ENCODE peak calls at places on chromosomes 16 and 17, in four cellular contexts. One of them, this sample, is unnamed.

GRCh38 chr17:57935833-57936807 is 19.1 kb downstream of the CUEDC1 start:
- DNase-seq in fibroblast of lung: peak; percentile 68
- DNase-seq in hepatocyte: no peak
- DNase-seq in RWPE1: no peak
- DNase-seq in this sample: peak; percentile 79

GRCh38 chr17:29358421-29358820 is 31.7 kb upstream of the TAOK1 start:
- DNase-seq in RWPE1: no peak
- DNase-seq in hepatocyte: no peak
- DNase-seq in fibroblast of lung: peak; percentile 62
- DNase-seq in this sample: no peak

GRCh38 chr17:7862692-7863437 is 5.1 kb downstream of the CYB5D1 start:
- DNase-seq in hepatocyte: peak; percentile 75
- DNase-seq in RWPE1: no peak
- DNase-seq in fibroblast of lung: peak; percentile 39
- DNase-seq in this sample: peak; percentile 82

GRCh38 chr17:9971991-9972390 is 66.9 kb upstream of the RCVRN start:
- DNase-seq in fibroblast of lung: peak; percentile 19
- DNase-seq in hepatocyte: peak; percentile 74
- DNase-seq in RWPE1: peak; percentile 53
- DNase-seq in this sample: no peak

GRCh38 chr17:21296097-21297025 is 11.8 kb downstream of the MAP2K3 start:
- DNase-seq in fibroblast of lung: no peak
- DNase-seq in RWPE1: no peak
- DNase-seq in hepatocyte: no peak
- DNase-seq in this sample: no peak

GRCh38 chr17:71649986-71650385 is 470.8 kb upstream of the SOX9 start:
- DNase-seq in fibroblast of lung: peak; percentile 88
- DNase-seq in hepatocyte: no peak
- DNase-seq in RWPE1: no peak
- DNase-seq in this sample: no peak

GRCh38 chr16:14600164-14600563 is 29.9 kb downstream of the PARN start:
- DNase-seq in RWPE1: peak; percentile 28
- DNase-seq in hepatocyte: peak; percentile 24
- DNase-seq in fibroblast of lung: peak; percentile 29
- DNase-seq in this sample: peak; percentile 34

GRCh38 chr17:33234930-33235685 is 58.0 kb downstream of the ASIC2 start:
- DNase-seq in RWPE1: peak; percentile 95
- DNase-seq in hepatocyte: peak; percentile 65
- DNase-seq in fibroblast of lung: peak; percentile 97
- DNase-seq in this sample: no peak

GRCh38 chr17:17109896-17110295 is 67.6 kb downstream of the MPRIP start:
- DNase-seq in fibroblast of lung: no peak
- DNase-seq in RWPE1: peak; percentile 23
- DNase-seq in hepatocyte: no peak
- DNase-seq in this sample: no peak

GRCh38 chr17:57940217-57940616 is 15.0 kb downstream of the CUEDC1 start:
- DNase-seq in fibroblast of lung: no peak
- DNase-seq in hepatocyte: no peak
- DNase-seq in RWPE1: no peak
- DNase-seq in this sample: no peak

GRCh38 chr16:67767953-67768352 is 38.4 kb downstream of the RANBP10 start:
- DNase-seq in fibroblast of lung: peak; percentile 75
- DNase-seq in RWPE1: no peak
- DNase-seq in hepatocyte: peak; percentile 29
- DNase-seq in this sample: no peak

GRCh38 chr17:3665834-3666233 is 2.5 kb downstream of the TAX1BP3 start:
- DNase-seq in hepatocyte: no peak
- DNase-seq in fibroblast of lung: no peak
- DNase-seq in RWPE1: no peak
- DNase-seq in this sample: no peak

GRCh38 chr17:42365136-42365535 is 23.1 kb downstream of the STAT3 start:
- DNase-seq in RWPE1: no peak
- DNase-seq in fibroblast of lung: peak; percentile 95
- DNase-seq in hepatocyte: peak; percentile 66
- DNase-seq in this sample: no peak

GRCh38 chr17:49987681-49988441 is 7.2 kb downstream of the DLX3 start:
- DNase-seq in RWPE1: peak; percentile 32
- DNase-seq in hepatocyte: peak; percentile 77
- DNase-seq in fibroblast of lung: no peak
- DNase-seq in this sample: peak; percentile 69

GRCh38 chr17:35866356-35866950 is 2.2 kb downstream of the HEATR9 start:
- DNase-seq in fibroblast of lung: peak; percentile 18
- DNase-seq in RWPE1: no peak
- DNase-seq in hepatocyte: peak; percentile 23
- DNase-seq in this sample: no peak

GRCh38 chr17:78929908-78930775 is 5.0 kb upstream of the TIMP2 start:
- DNase-seq in fibroblast of lung: no peak
- DNase-seq in hepatocyte: no peak
- DNase-seq in RWPE1: no peak
- DNase-seq in this sample: no peak

GRCh38 chr17:75535871-75536270 is 10.4 kb downstream of the LLGL2 start:
- DNase-seq in fibroblast of lung: no peak
- DNase-seq in hepatocyte: no peak
- DNase-seq in RWPE1: no peak
- DNase-seq in this sample: no peak

GRCh38 chr17:3026856-3027751 is 36.3 kb downstream of the OR1D5 start:
- DNase-seq in fibroblast of lung: no peak
- DNase-seq in RWPE1: no peak
- DNase-seq in hepatocyte: no peak
- DNase-seq in this sample: peak; percentile 23

GRCh38 chr17:76166906-76167305 is 25.9 kb upstream of the FOXJ1 start:
- DNase-seq in RWPE1: no peak
- DNase-seq in fibroblast of lung: no peak
- DNase-seq in hepatocyte: no peak
- DNase-seq in this sample: no peak

GRCh38 chr17:74525781-74526288 is 5.4 kb downstream of the CD300LB start:
- DNase-seq in fibroblast of lung: no peak
- DNase-seq in hepatocyte: no peak
- DNase-seq in RWPE1: no peak
- DNase-seq in this sample: no peak

GRCh38 chr17:82047914-82048570 is 3.6 kb downstream of the RFNG start:
- DNase-seq in hepatocyte: no peak
- DNase-seq in RWPE1: no peak
- DNase-seq in fibroblast of lung: no peak
- DNase-seq in this sample: no peak

GRCh38 chr17:12789976-12790805 is 893 bp downstream of the ARHGAP44 start:
- DNase-seq in RWPE1: peak; percentile 10
- DNase-seq in fibroblast of lung: no peak
- DNase-seq in hepatocyte: peak; percentile 52
- DNase-seq in this sample: peak; percentile 63

GRCh38 chr16:70151391-70151790 is 22.2 kb upstream of the CLEC18C start:
- DNase-seq in RWPE1: no peak
- DNase-seq in fibroblast of lung: no peak
- DNase-seq in hepatocyte: peak; percentile 4
- DNase-seq in this sample: no peak

GRCh38 chr16:23391381-23392222 is 61.4 kb downstream of the COG7 start:
- DNase-seq in fibroblast of lung: no peak
- DNase-seq in RWPE1: no peak
- DNase-seq in hepatocyte: no peak
- DNase-seq in this sample: no peak

GRCh38 chr17:79892457-79893236 is 53.4 kb upstream of the CBX4 start:
- DNase-seq in hepatocyte: peak; percentile 35
- DNase-seq in RWPE1: peak; percentile 31
- DNase-seq in fibroblast of lung: no peak
- DNase-seq in this sample: no peak

GRCh38 chr17:10875984-10876555 is 38.2 kb upstream of the PIRT start:
- DNase-seq in hepatocyte: peak; percentile 69
- DNase-seq in RWPE1: peak; percentile 46
- DNase-seq in fibroblast of lung: peak; percentile 1
- DNase-seq in this sample: peak; percentile 81

GRCh38 chr17:48547839-48548686 is 3.2 kb upstream of the HOXB2 start:
- DNase-seq in fibroblast of lung: peak; percentile 81
- DNase-seq in hepatocyte: no peak
- DNase-seq in RWPE1: no peak
- DNase-seq in this sample: peak; percentile 56

GRCh38 chr17:68346448-68346847 is 55.2 kb downstream of the ARSG start:
- DNase-seq in fibroblast of lung: no peak
- DNase-seq in hepatocyte: no peak
- DNase-seq in RWPE1: no peak
- DNase-seq in this sample: peak; percentile 60

GRCh38 chr16:22075776-22076175 is 16.6 kb upstream of the VWA3A start:
- DNase-seq in fibroblast of lung: no peak
- DNase-seq in RWPE1: no peak
- DNase-seq in hepatocyte: no peak
- DNase-seq in this sample: no peak

GRCh38 chr17:39676198-39676819 is 8.1 kb downstream of the PNMT start:
- DNase-seq in fibroblast of lung: no peak
- DNase-seq in RWPE1: no peak
- DNase-seq in hepatocyte: no peak
- DNase-seq in this sample: no peak

GRCh38 chr16:11914759-11915643 is 755 bp downstream of the GSPT1 start:
- DNase-seq in fibroblast of lung: peak; percentile 39
- DNase-seq in hepatocyte: peak; percentile 72
- DNase-seq in RWPE1: no peak
- DNase-seq in this sample: peak; percentile 63

GRCh38 chr16:72537684-72538083 is 365.7 kb upstream of the PMFBP1 start:
- DNase-seq in RWPE1: peak; percentile 28
- DNase-seq in fibroblast of lung: peak; percentile 78
- DNase-seq in hepatocyte: no peak
- DNase-seq in this sample: no peak

GRCh38 chr17:70767102-70767701 is 597.9 kb downstream of the KCNJ2 start:
- DNase-seq in fibroblast of lung: peak; percentile 33
- DNase-seq in hepatocyte: peak; percentile 56
- DNase-seq in RWPE1: peak; percentile 26
- DNase-seq in this sample: peak; percentile 53

GRCh38 chr17:40121191-40121885 is 433 bp upstream of the MSL1 start:
- DNase-seq in hepatocyte: peak; percentile 77
- DNase-seq in fibroblast of lung: peak; percentile 51
- DNase-seq in RWPE1: peak; percentile 30
- DNase-seq in this sample: peak; percentile 51

GRCh38 chr16:982152-983043 is 828 bp downstream of the SOX8 start:
- DNase-seq in fibroblast of lung: no peak
- DNase-seq in RWPE1: no peak
- DNase-seq in hepatocyte: no peak
- DNase-seq in this sample: peak; percentile 68

GRCh38 chr17:51833045-51833444 is 325.5 kb downstream of the CA10 start:
- DNase-seq in fibroblast of lung: no peak
- DNase-seq in RWPE1: no peak
- DNase-seq in hepatocyte: no peak
- DNase-seq in this sample: peak; percentile 60

GRCh38 chr17:2084766-2085647 is 30.1 kb downstream of the HIC1 start:
- DNase-seq in fibroblast of lung: peak; percentile 71
- DNase-seq in RWPE1: peak; percentile 25
- DNase-seq in hepatocyte: peak; percentile 74
- DNase-seq in this sample: no peak

GRCh38 chr17:14873996-14874395 is 391.1 kb downstream of the PMP22 start:
- DNase-seq in hepatocyte: no peak
- DNase-seq in RWPE1: no peak
- DNase-seq in fibroblast of lung: no peak
- DNase-seq in this sample: no peak

GRCh38 chr16:80718480-80719220 is 85.7 kb downstream of the CDYL2 start:
- DNase-seq in hepatocyte: no peak
- DNase-seq in RWPE1: peak; percentile 12
- DNase-seq in fibroblast of lung: peak; percentile 85
- DNase-seq in this sample: peak; percentile 20
- H3K27ac ChIP-seq in hepatocyte: no peak overlapping the region
- H3K27ac ChIP-seq in RWPE1: no peak overlapping the region
- H3K27ac ChIP-seq in fibroblast of lung: no peak overlapping the region
- H3K27ac ChIP-seq in this sample: no peak overlapping the region

GRCh38 chr16:16004314-16004749 is 54.9 kb downstream of the ABCC1 start:
- DNase-seq in hepatocyte: no peak
- DNase-seq in RWPE1: no peak
- DNase-seq in fibroblast of lung: peak; percentile 91
- DNase-seq in this sample: no peak

GRCh38 chr16:16006650-16007049 is 57.2 kb downstream of the ABCC1 start:
- DNase-seq in hepatocyte: no peak
- DNase-seq in fibroblast of lung: no peak
- DNase-seq in RWPE1: no peak
- DNase-seq in this sample: no peak

GRCh38 chr16:16005725-16006124 is 56.3 kb downstream of the ABCC1 start:
- DNase-seq in hepatocyte: no peak
- DNase-seq in fibroblast of lung: no peak
- DNase-seq in RWPE1: no peak
- DNase-seq in this sample: no peak

GRCh38 chr16:16001856-16002255 is 52.4 kb downstream of the ABCC1 start:
- DNase-seq in RWPE1: no peak
- DNase-seq in hepatocyte: no peak
- DNase-seq in fibroblast of lung: no peak
- DNase-seq in this sample: no peak

DNA sequence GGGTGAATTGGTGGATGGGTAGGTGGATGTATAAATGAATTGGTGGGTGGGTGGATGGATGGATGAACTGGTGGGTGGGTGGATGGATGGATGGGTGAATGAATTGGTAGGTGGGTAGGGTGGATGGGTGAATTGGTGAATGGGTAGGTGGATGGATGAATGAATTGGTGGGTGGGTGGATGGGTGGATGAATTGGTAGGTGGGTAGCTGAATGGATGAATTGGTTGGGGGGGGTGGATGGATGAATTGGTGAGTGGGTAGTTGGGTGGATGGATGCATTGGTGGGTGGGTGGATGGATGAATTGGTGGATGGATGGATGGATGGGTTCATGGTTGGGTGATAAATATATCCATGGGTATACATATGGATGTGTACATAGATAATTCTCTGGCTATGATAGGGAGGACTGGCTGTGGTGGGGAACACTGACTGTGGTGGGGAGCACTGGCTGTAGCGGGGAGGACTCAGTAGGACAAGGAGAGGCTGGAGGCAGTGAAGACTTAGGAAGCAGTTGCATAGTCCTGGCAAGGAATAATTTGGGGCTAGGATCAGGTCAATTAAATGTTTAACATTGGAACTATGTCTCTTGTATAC is 54.4 kb downstream of the ABCC1 start:
- DNase-seq in fibroblast of lung: no peak
- DNase-seq in RWPE1: no peak
- DNase-seq in hepatocyte: no peak
- DNase-seq in this sample: no peak
- H3K27ac ChIP-seq in fibroblast of lung: peak overlapping the region; percentile 64
- H3K27ac ChIP-seq in RWPE1: peak overlapping the region; percentile 55
- H3K27ac ChIP-seq in hepatocyte: no peak overlapping the region
- H3K27ac ChIP-seq in this sample: no peak overlapping the region

GRCh38 chr17:44385287-44386181 is 3.9 kb downstream of the ITGA2B start:
- DNase-seq in fibroblast of lung: peak; percentile 61
- DNase-seq in hepatocyte: peak; percentile 89
- DNase-seq in RWPE1: peak; percentile 82
- DNase-seq in this sample: peak; percentile 94
- H3K27ac ChIP-seq in fibroblast of lung: no peak overlapping the region
- H3K27ac ChIP-seq in hepatocyte: no peak overlapping the region
- H3K27ac ChIP-seq in RWPE1: peak overlapping the region; percentile 51
- H3K27ac ChIP-seq in this sample: no peak overlapping the region

GRCh38 chr17:5097101-5097834 is 14.4 kb downstream of the ZNF232 start:
- DNase-seq in fibroblast of lung: no peak
- DNase-seq in RWPE1: no peak
- DNase-seq in hepatocyte: peak; percentile 62
- DNase-seq in this sample: peak; percentile 92

GRCh38 chr17:5099271-5099670 is 12.4 kb downstream of the ZNF232 start:
- DNase-seq in RWPE1: no peak
- DNase-seq in hepatocyte: no peak
- DNase-seq in fibroblast of lung: no peak
- DNase-seq in this sample: no peak

GRCh38 chr17:5100832-5101231 is 10.8 kb downstream of the ZNF232 start:
- DNase-seq in hepatocyte: no peak
- DNase-seq in RWPE1: no peak
- DNase-seq in fibroblast of lung: no peak
- DNase-seq in this sample: no peak
- H3K27ac ChIP-seq in hepatocyte: no peak overlapping the region
- H3K27ac ChIP-seq in RWPE1: no peak overlapping the region
- H3K27ac ChIP-seq in fibroblast of lung: no peak overlapping the region
- H3K27ac ChIP-seq in this sample: no peak overlapping the region